ENCODE peak calls at places on chromosomes 16 and 17, in six cellular contexts. Q, M, W, Z, I and F are unnamed samples.

GRCh38 chr16:87802670-87803069 is 36.9 kb upstream of the KLHDC4 start:
- DNase-seq in Q (no peak), W (no peak), Z (no peak), I (no peak), M (no peak), F (no peak)

GRCh38 chr17:82367724-82368524 is 3.6 kb upstream of the UTS2R start:
- DNase-seq in W (no peak), I (no peak), Q (no peak), Z (no peak), M (no peak), F (no peak)

GRCh38 chr17:3727041-3727440 is 3.3 kb downstream of the HASPIN start:
- DNase-seq in Q (no peak), Z (no peak), M (no peak), W (no peak), I (no peak), F (no peak)

GRCh38 chr16:4465977-4466779 is 8.2 kb downstream of the NMRAL1 start:
- DNase-seq in Q (no peak), W (no peak), M (no peak), I (no peak), Z (no peak), F (no peak)

GRCh38 chr17:19626079-19626478 is 22.5 kb upstream of the ALDH3A2 start:
- DNase-seq in Q (no peak), M (no peak), Z (no peak), I (no peak), W (no peak), F (no peak)

GRCh38 chr17:19238167-19238505 is 970 bp downstream of the EPN2 start:
- DNase-seq in W (peak), Q (no peak), M (peak), Z (peak), I (no peak), F (peak)

GRCh38 chr17:48213797-48214196 is 106.2 kb downstream of the SNX11 start:
- DNase-seq in Q (no peak), W (no peak), I (no peak), Z (no peak), M (no peak), F (no peak)

GRCh38 chr16:17939723-17940122 is 396.8 kb downstream of the NPIPA8 start:
- DNase-seq in I (no peak), Z (no peak), W (no peak), M (no peak), Q (no peak), F (no peak)

GRCh38 chr17:64196626-64197025 is 66.4 kb downstream of the TEX2 start:
- DNase-seq in Q (peak), W (no peak), M (no peak), I (peak), Z (peak), F (no peak)

GRCh38 chr17:8109669-8110455 is 8.5 kb downstream of the ALOXE3 start:
- DNase-seq in I (no peak), Q (peak), W (peak), M (peak), Z (peak), F (peak)

GRCh38 chr16:85286970-85287814 is 174.9 kb upstream of the CIBAR2 start:
- DNase-seq in Q (peak), I (peak), M (no peak), W (no peak), Z (peak), F (peak)

GRCh38 chr17:76243826-76244679 is 3.8 kb upstream of the RNF157 start:
- DNase-seq in I (no peak), Z (no peak), M (no peak), W (no peak), Q (no peak), F (no peak)

GRCh38 chr16:369866-370436 is 387 bp downstream of the MRPL28 start:
- DNase-seq in I (no peak), Z (no peak), M (peak), Q (no peak), W (no peak), F (no peak)

GRCh38 chr16:370980-371728 is 816 bp upstream of the MRPL28 start:
- DNase-seq in I (no peak), W (no peak), M (no peak), Q (no peak), Z (no peak), F (no peak)

GRCh38 chr16:368388-369158 is 1.8 kb downstream of the MRPL28 start:
- DNase-seq in Q (no peak), Z (no peak), I (no peak), W (no peak), M (no peak), F (no peak)

GRCh38 chr16:370443-370842 is at the start of gene MRPL28:
- DNase-seq in Z (peak), Q (peak), M (peak), W (peak), I (peak), F (peak)

GRCh38 chr16:369275-369865 is 968 bp downstream of the MRPL28 start:
- DNase-seq in I (no peak), Q (no peak), Z (no peak), W (no peak), M (no peak), F (no peak)
- H3K4me3 ChIP-seq in I (peak), Q (peak), Z (peak), W (peak), M (peak), F (no peak)

GRCh38 chr17:79813826-79814623 is 17.1 kb upstream of the CBX8 start:
- DNase-seq in W (no peak), I (no peak), Z (no peak), M (peak), Q (no peak), F (no peak)

GRCh38 chr17:79814624-79814965 is 17.7 kb upstream of the CBX8 start:
- DNase-seq in W (no peak), M (peak), Z (no peak), I (no peak), Q (no peak), F (no peak)

GRCh38 chr17:79812206-79812968 is 15.5 kb upstream of the CBX8 start:
- DNase-seq in I (no peak), Z (no peak), W (no peak), M (peak), Q (no peak), F (no peak)

GRCh38 chr17:79811888-79812205 is 15.0 kb upstream of the CBX8 start:
- DNase-seq in I (no peak), W (no peak), Z (no peak), Q (no peak), M (no peak), F (no peak)

DNA sequence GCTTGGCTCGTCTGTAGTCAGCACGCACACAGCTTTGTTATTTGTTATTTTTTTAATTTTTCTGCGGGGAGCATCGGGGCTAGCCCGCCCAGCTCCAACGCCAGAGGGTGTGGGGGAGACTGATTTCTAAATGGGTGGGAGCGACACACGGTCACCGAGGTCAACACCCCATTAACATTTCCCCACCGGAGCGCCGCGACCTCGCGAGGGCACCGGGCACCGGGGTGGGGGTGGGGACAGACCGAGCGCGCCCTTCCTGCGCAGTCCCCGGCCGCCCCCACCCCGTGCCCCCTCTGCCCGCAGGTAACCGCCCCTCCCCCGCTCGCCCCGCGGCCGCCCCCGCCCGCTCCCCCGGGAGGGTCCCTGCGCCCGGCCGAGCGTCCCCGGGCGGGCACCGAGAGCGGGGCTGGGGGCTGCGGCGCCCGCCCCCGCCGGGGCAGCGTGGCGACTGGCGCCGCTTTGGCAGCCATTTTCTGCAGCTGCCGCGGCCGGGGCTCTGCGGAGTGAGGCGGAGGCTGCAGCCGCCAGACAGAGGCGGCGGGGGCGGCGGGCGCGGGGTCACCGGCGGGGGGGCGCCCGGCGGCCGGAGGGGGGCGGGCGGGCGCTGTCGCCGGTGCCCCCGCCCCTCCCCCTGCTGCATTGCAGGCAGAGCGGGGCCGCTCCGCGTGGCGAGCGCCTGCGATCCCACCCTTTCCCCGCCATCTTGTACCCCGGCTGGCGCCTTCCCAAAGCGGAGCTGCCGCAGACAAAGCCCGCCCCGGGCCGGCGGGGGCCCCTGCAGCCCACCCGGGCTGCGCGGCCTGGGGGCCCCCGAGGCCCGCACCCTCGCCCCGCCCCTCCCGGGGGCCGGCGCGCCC is 16.3 kb upstream of the CBX8 start:
- DNase-seq in I (no peak), Q (no peak), Z (no peak), M (peak), W (no peak), F (no peak)
- H3K4me3 ChIP-seq in I (peak), Q (peak), Z (peak), M (peak), W (peak), F (no peak)

DNA sequence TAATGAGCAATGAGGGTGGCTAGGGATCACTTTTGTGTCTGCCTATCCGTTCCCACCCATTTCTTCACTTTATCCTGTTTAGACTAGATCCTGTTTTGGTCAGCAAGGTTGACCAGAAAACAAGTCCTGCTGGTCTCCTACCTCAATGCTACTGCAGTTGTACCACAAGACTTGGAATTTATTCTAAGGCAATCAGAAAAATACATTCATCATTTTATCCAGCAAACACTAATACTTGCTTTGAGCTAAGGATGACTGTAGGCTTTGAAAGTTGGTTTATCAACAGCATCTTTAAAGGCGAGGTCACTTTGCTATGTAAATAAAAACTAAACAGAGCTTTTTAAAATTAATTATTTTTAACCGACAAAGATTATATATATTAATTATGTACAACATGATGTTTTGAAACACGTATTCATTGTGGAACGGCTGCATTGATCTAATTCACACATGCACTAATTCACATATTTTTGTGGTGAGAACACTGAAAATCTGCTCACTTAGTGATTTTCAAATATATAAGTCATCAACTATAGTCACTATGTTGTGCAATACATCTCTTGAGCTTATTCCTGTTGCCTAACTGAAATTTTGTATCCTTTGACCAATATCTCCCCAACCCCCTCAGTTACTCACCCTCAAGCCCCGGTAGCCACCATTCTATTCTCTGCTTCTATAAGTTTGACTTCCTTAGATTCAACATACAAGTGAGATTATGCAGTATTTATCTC is 125.9 kb upstream of the HS3ST3A1 start:
- DNase-seq in M (no peak), Q (peak), W (no peak), I (peak), Z (peak), F (no peak)
- H3K4me3 ChIP-seq in M (no peak), Q (no peak), W (no peak), I (no peak), Z (no peak), F (no peak)

GRCh38 chr17:27245230-27245696 is 48.7 kb upstream of the WSB1 start:
- DNase-seq in Z (peak), I (peak), M (peak), Q (peak), W (peak), F (peak)
- H3K4me3 ChIP-seq in Z (peak), I (peak), M (no peak), Q (peak), W (peak), F (no peak)

DNA sequence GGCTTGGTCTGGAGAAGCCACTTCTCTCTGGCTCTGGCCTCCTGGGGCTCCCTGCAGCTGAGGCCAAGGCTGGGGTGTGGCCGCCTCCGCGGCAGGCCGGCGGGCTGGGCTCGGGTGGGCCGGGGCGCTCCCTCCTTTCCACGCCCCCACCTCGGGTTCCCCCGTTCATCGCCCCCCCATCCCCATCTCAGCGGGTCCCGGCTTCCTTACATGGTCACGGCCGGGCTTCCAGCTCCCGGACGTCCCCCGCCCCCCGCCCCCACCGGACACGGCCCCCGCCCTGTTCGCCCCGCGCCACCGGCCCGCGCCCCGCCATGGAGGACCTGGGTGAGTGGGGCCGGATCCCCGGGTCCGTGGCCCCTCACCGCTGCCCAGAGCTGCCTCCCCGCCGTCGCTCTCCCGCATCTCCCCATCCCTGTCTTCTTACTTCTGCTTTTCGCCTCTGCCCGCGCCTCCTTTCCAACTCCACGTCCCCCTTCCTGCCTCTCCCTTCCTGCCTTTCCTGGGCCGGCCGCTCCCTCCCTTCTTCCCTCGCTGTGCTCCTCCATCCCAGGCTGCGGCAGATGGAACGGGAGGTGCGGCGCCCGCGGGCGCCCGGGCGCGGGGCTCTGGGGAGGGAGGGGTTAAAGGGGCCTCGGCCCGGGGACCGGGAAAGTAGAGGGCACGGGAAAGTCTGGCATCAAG is at the start of gene TGFB1I1:
- DNase-seq in I (no peak), Q (peak), W (peak), M (peak), Z (peak), F (no peak)
- H3K4me3 ChIP-seq in I (peak), Q (peak), W (peak), M (peak), Z (peak), F (peak)

GRCh38 chr17:77381731-77382130 is 241.0 kb downstream of the SEC14L1 start:
- DNase-seq in M (no peak), Z (no peak), Q (no peak), W (no peak), I (no peak), F (no peak)

GRCh38 chr17:77381185-77381700 is 240.5 kb downstream of the SEC14L1 start:
- DNase-seq in I (no peak), M (no peak), Q (no peak), Z (no peak), W (no peak), F (no peak)

GRCh38 chr17:77383613-77384608 is 243.1 kb downstream of the SEC14L1 start:
- DNase-seq in W (no peak), Q (no peak), Z (no peak), M (no peak), I (no peak), F (no peak)

GRCh38 chr17:77382966-77383612 is 242.3 kb downstream of the SEC14L1 start:
- DNase-seq in Z (peak), I (no peak), W (no peak), M (no peak), Q (peak), F (no peak)

GRCh38 chr17:77382356-77382911 is 241.7 kb downstream of the SEC14L1 start:
- DNase-seq in W (no peak), I (no peak), Q (peak), Z (no peak), M (peak), F (no peak)
- H3K4me3 ChIP-seq in W (no peak), I (no peak), Q (no peak), Z (no peak), M (peak), F (no peak)

GRCh38 chr17:720706-721539 is 6.3 kb upstream of the VPS53 start:
- DNase-seq in I (no peak), Z (no peak), M (no peak), W (no peak), Q (no peak), F (no peak)
- H3K4me3 ChIP-seq in I (no peak), Z (no peak), M (no peak), W (no peak), Q (no peak), F (no peak)

DNA sequence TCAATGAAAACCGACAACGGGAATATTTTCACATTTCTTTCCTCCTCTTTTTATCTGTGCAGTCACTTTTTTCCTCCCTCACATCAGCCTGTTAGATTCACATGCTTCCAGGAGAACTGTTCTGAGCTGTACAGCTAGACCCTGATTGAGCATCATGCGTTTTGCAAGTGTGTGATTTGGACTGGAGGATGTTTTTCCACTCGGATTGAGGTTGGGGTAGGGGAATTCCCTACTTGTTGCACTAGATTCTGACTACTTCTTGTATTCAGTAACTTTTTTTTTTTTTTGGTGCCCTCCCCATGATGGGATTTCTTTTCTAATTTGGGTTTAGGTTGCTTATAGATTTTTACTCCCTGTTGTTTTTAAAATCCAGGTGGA is 4.8 kb downstream of the MSI2 start:
- DNase-seq in I (no peak), Z (peak), Q (no peak), W (no peak), M (no peak), F (no peak)
- H3K4me3 ChIP-seq in I (no peak), Z (no peak), Q (no peak), W (no peak), M (peak), F (no peak)